ENCODE peak calls at places on chromosome 19, in five cellular contexts. G, F, E, W and Z are unnamed samples.

GRCh38 chr19:48660854-48661731 is 11.7 kb downstream of the NTN5 start:
- DNase-seq in G (peak), W (peak), F (peak), E (peak), Z (peak)

GRCh38 chr19:33298146-33298911 is 4.0 kb downstream of the CEBPA start:
- DNase-seq in E (no peak), G (no peak), W (no peak), F (no peak), Z (peak)

GRCh38 chr19:49997709-49998108 is 27.5 kb downstream of the VRK3 start:
- DNase-seq in W (no peak), E (no peak), G (peak), F (peak), Z (no peak)

GRCh38 chr19:6260912-6261636 is 18.7 kb downstream of the MLLT1 start:
- DNase-seq in E (no peak), W (no peak), G (no peak), F (peak), Z (peak)

GRCh38 chr19:47598407-47599349 is 10.3 kb upstream of the BICRA start:
- DNase-seq in W (peak), G (peak), F (peak), E (peak), Z (peak)

GRCh38 chr19:4891066-4891465 is 11.6 kb downstream of the ARRDC5 start:
- DNase-seq in F (no peak), G (no peak), W (no peak), E (no peak), Z (no peak)

GRCh38 chr19:676343-677105 is at the start of gene FSTL3:
- DNase-seq in E (no peak), W (no peak), F (no peak), G (no peak), Z (no peak)

GRCh38 chr19:53055117-53055516 is 10.6 kb downstream of the ERVV-2 start:
- DNase-seq in G (no peak), W (no peak), E (no peak), F (peak), Z (no peak)

GRCh38 chr19:43699506-43700367 is 16.1 kb upstream of the IRGC start:
- DNase-seq in E (peak), G (no peak), F (peak), W (peak), Z (peak)

GRCh38 chr19:5131866-5132561 is 163.1 kb downstream of the KDM4B start:
- DNase-seq in F (no peak), W (no peak), E (no peak), G (no peak), Z (peak)

GRCh38 chr19:33950141-33950805 is 153.6 kb downstream of the KCTD15 start:
- DNase-seq in E (no peak), G (no peak), W (no peak), F (no peak), Z (no peak)

GRCh38 chr19:52138614-52139290 is 986 bp downstream of the ZNF616 start:
- DNase-seq in G (no peak), W (peak), E (peak), F (peak), Z (peak)

GRCh38 chr19:33430674-33431277 is 57.3 kb downstream of the CEBPG start:
- DNase-seq in F (peak), E (peak), W (no peak), G (peak), Z (peak)

GRCh38 chr19:49217382-49217781 is 59.8 kb downstream of the TRPM4 start:
- DNase-seq in E (peak), W (no peak), G (no peak), F (peak), Z (no peak)

GRCh38 chr19:34075661-34076091 is 96.6 kb upstream of the LSM14A start:
- DNase-seq in E (no peak), W (no peak), G (no peak), F (no peak), Z (no peak)

GRCh38 chr19:40693896-40694295 is 3.4 kb upstream of the NUMBL start:
- DNase-seq in F (no peak), G (no peak), W (no peak), E (no peak), Z (no peak)

GRCh38 chr19:43354305-43354627 is 780 bp downstream of the CD177 start:
- DNase-seq in F (no peak), E (no peak), W (no peak), G (no peak), Z (no peak)

GRCh38 chr19:16957151-16957662 is 68.4 kb downstream of the F2RL3 start:
- DNase-seq in W (no peak), F (no peak), G (no peak), E (no peak), Z (no peak)

GRCh38 chr19:43553656-43554055 is 20.7 kb downstream of the ZNF575 start:
- DNase-seq in W (no peak), E (no peak), G (no peak), F (no peak), Z (no peak)

GRCh38 chr19:3699071-3699740 is 1.1 kb downstream of the PIP5K1C start:
- DNase-seq in F (peak), W (peak), E (peak), G (no peak), Z (peak)

GRCh38 chr19:34018546-34018945 is 153.8 kb upstream of the LSM14A start:
- DNase-seq in F (no peak), E (no peak), W (no peak), G (no peak), Z (no peak)

GRCh38 chr19:11759805-11760204 is 7.0 kb upstream of the ZNF441 start:
- DNase-seq in E (no peak), G (no peak), W (no peak), F (no peak), Z (no peak)

GRCh38 chr19:1074512-1075283 is 7.7 kb downstream of the ARHGAP45 start:
- DNase-seq in G (no peak), E (peak), W (no peak), F (no peak), Z (peak)

GRCh38 chr19:34327851-34328250 is 37.1 kb upstream of the GPI start:
- DNase-seq in G (no peak), F (no peak), W (no peak), E (peak), Z (no peak)

GRCh38 chr19:11530432-11530831 is 1.5 kb upstream of the ECSIT start:
- DNase-seq in F (peak), G (peak), E (peak), W (peak), Z (peak)

DNA sequence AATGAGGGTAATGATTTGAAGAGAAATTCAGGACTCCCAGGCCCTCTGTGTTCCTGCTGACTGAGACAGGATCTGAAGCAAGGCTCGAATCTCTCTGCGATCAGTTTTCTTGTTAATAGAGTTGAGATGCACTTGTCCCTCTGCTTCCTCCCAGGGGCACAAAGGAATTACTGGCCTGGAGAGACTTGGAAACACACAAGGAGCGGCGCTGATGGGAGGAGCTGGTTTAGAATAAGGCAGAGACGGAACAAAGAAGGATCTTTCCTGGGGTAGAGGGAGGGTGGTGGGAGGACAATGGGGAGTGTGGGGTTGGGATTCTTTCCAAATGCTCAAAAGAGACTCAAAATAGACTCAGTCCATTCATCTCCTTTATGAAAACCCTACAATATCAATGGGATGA is 719.1 kb downstream of the UQCRFS1 start:
- DNase-seq in F (no peak), E (no peak), W (no peak), G (no peak), Z (no peak)
- TF ChIP-seq CTCF in F (no peak), E (no peak), W (no peak), G (no peak), Z (no peak)

GRCh38 chr19:46347985-46348384 is 1.1 kb downstream of the PPP5C start:
- DNase-seq in F (no peak), G (no peak), E (no peak), W (no peak), Z (no peak)
- H3K4me3 ChIP-seq in F (no peak), G (peak), E (no peak), W (peak), Z (no peak)

GRCh38 chr19:39428309-39429112 is 7.2 kb downstream of the RPS16 start:
- DNase-seq in E (peak), W (peak), G (no peak), F (peak), Z (peak)
- TF ChIP-seq POLR2A in E (no peak), W (no peak), G (no peak), F (peak), Z (peak)

GRCh38 chr19:7682175-7682855 is 1.7 kb downstream of the TRAPPC5 start:
- DNase-seq in E (no peak), W (no peak), F (no peak), G (no peak), Z (no peak)
- TF ChIP-seq CTCF in E (no peak), W (no peak), F (peak), G (no peak), Z (no peak)

DNA sequence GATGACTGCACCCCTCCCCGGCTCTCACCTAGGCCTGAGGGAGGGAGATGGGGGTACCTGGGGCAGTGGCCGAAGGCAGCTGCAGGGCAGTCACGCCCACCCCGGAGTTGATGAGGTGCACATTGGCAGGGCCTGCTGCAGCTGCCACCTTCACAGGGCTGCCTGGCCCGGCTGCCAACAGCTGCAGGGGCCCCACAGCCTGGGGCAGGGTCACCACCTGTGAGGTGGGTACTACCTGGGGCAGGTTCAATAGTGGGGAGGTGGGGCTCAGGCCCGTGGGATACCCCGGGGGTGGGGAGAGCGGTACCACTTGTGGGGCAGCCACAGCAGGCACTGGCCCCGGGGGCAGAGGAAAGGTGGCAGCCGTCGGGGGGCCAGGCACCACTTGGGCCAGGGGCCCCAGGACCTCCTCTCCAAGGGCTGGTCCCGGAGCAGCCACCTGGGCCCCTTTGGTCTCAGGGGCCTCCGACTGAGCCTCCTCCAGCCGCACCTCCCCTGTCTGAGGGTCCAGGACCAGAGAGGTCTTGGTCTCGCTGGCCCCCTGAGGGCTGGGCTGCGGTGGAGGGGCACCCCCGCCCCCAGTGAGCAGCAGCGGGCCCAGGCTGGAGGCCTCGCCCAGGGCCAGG is 2.6 kb downstream of the SIX5 start:
- DNase-seq in W (peak), G (no peak), F (no peak), E (no peak), Z (peak)
- H3K4me3 ChIP-seq in W (peak), G (no peak), F (peak), E (peak), Z (peak)

DNA sequence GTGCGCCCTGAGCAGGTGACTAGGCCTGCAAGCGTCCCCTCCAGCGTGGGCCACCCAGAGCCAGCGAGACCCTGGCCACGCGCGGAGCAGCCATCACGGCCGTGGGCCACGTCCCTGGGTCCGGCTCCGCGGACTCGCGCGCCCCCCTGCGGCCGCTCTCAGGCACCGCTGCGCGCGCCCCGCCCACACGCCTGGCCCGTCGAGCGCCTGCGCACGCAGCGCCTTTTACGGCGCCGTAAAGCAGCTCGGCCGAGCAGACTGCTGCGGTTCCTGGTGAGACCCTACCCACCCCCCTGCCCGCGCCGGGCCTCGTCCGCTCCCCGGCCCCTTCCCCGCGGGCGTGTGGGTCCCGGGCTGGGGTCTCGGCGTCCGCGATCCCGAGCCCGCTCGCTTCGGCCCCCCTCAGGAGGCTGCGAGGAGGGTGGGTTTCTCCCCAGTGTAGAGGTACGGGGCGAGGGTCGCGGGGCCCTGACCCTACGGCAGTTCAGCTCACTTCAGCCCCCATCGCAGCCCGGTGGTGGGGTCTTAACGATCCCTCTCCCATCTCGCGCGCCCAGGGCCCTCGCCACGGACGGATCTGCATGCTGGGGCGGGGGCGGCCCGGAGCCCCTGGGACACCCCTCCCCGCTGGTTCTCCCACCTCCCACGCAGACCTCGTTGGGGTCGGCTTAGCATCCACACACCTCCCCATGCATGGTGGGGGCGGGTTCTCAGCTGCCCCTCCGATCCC is at the start of gene TRAPPC5:
- DNase-seq in W (peak), F (peak), G (peak), E (peak), Z (peak)
- TF ChIP-seq POLR2A in W (peak), F (no peak), G (peak), E (no peak), Z (peak)

GRCh38 chr19:45717131-45717982 is 13.3 kb downstream of the FBXO46 start:
- DNase-seq in F (peak), W (peak), G (peak), E (peak), Z (peak)
- TF ChIP-seq CTCF in F (peak), W (peak), G (no peak), E (peak), Z (peak)

DNA sequence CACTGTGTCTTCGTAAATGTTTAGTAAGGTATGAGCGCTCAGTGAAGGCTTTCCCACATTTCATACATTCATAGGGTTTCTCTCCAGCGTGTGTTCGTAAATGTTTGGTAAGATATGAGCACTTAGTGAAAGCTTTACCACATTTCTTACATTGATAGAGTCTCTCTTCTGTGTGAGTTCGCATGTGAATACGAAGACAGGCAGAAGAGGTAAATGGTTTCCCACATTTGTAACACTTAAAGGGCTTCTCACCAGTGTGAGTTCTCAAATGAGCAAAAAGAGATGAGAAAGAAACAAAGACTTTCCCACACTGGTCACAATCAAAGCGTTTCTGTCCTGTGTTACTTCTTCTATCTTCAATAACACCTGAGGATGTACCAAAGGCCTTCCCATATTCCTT is 31.3 kb downstream of the ZNF560 start:
- DNase-seq in F (no peak), W (no peak), G (no peak), E (no peak), Z (no peak)
- H3K4me3 ChIP-seq in F (no peak), W (no peak), G (no peak), E (no peak), Z (no peak)

GRCh38 chr19:41850381-41850780 is 5.5 kb downstream of the DMRTC2 start:
- DNase-seq in F (no peak), W (no peak), G (no peak), E (no peak), Z (no peak)

GRCh38 chr19:41847351-41848105 is 2.7 kb downstream of the DMRTC2 start:
- DNase-seq in W (no peak), F (no peak), E (no peak), G (no peak), Z (no peak)

GRCh38 chr19:41851456-41851855 is 6.6 kb downstream of the DMRTC2 start:
- DNase-seq in G (no peak), F (no peak), W (no peak), E (no peak), Z (no peak)

GRCh38 chr19:41849067-41849466 is 4.2 kb downstream of the DMRTC2 start:
- DNase-seq in F (no peak), G (no peak), E (no peak), W (no peak), Z (no peak)

GRCh38 chr19:41848666-41849065 is 3.8 kb downstream of the DMRTC2 start:
- DNase-seq in E (no peak), F (no peak), W (no peak), G (no peak), Z (no peak)
- TF ChIP-seq POLR2A in E (no peak), F (no peak), W (no peak), G (no peak), Z (no peak)

GRCh38 chr19:2215281-2215751 is 20.8 kb downstream of the PLEKHJ1 start:
- DNase-seq in F (no peak), G (no peak), E (no peak), W (no peak), Z (no peak)

GRCh38 chr19:2214253-2214652 is 21.9 kb downstream of the PLEKHJ1 start:
- DNase-seq in W (no peak), E (no peak), F (no peak), G (no peak), Z (no peak)

GRCh38 chr19:2216361-2217225 is 19.5 kb downstream of the PLEKHJ1 start:
- DNase-seq in F (no peak), G (no peak), W (no peak), E (no peak), Z (no peak)

GRCh38 chr19:2219726-2220125 is 16.4 kb downstream of the PLEKHJ1 start:
- DNase-seq in E (no peak), F (no peak), W (no peak), G (no peak), Z (no peak)

GRCh38 chr19:2217591-2217990 is 18.5 kb downstream of the PLEKHJ1 start:
- DNase-seq in G (no peak), W (no peak), E (no peak), F (no peak), Z (no peak)
- TF ChIP-seq CTCF in G (no peak), W (no peak), E (no peak), F (no peak), Z (no peak)